ENCODE peak calls at places on chromosomes 13 and 19, in six cellular contexts. M is epithelial cell of esophagus; W is HFFc6; Y is NCI-H2029; E is stimulated activated naive CD4-positive, alpha-beta T cell; V is activated T-helper 1 cell treated with anti-CD3 and anti-CD28 coated beads, Interleukin-12 subunit alpha, Interleukin-12 subunit beta, Interleukin-2, Interleukin-4 antibody, amounts not matched to agents 30 ng/mL and 10 ng/mL and 1 ng/mL, durations not matched to agents 14 hours and 24 hours and 36 hours. H is an unnamed sample.

GRCh38 chr13:59337070-59337469 is 826.7 kb downstream of the DIAPH3 start:
- DNase-seq in V (no peak), Y (no peak), W (no peak), E (no peak), M (no peak), H (no peak)

GRCh38 chr13:77584111-77584510 is 48.6 kb downstream of the SCEL start:
- DNase-seq in W (no peak), E (no peak), Y (peak; percentile 68), V (no peak), M (peak; percentile 77), H (no peak)

GRCh38 chr13:31145417-31145816 is 16.3 kb downstream of the HSPH1 start:
- DNase-seq in Y (no peak), M (no peak), E (no peak), W (no peak), V (no peak), H (no peak)

GRCh38 chr13:41944635-41945401 is 16.1 kb downstream of the VWA8 start:
- DNase-seq in M (no peak), Y (no peak), V (no peak), E (no peak), W (no peak), H (no peak)

GRCh38 chr19:41264581-41265375 is 606 bp downstream of the HNRNPUL1 start:
- DNase-seq in M (peak; percentile 35), Y (peak; percentile 33), E (peak; percentile 49), V (peak; percentile 37), W (no peak), H (no peak)

GRCh38 chr19:29843180-29844051 is 31.6 kb downstream of the CCNE1 start:
- DNase-seq in E (peak; percentile 9), W (no peak), Y (no peak), M (no peak), V (no peak), H (peak; percentile 21)

GRCh38 chr19:17797397-17798201 is 2.7 kb downstream of the B3GNT3 start:
- DNase-seq in Y (no peak), M (peak; percentile 95), W (peak; percentile 66), E (no peak), V (no peak), H (no peak)

GRCh38 chr19:47619763-47620162 is 10.8 kb downstream of the BICRA start:
- DNase-seq in W (peak; percentile 48), Y (no peak), V (no peak), M (no peak), E (no peak), H (no peak)

GRCh38 chr13:112771877-112772538 is 82.2 kb downstream of the ATP11A start:
- DNase-seq in M (no peak), Y (peak; percentile 53), W (no peak), E (no peak), V (no peak), H (no peak)

H was measured in stimulated activated naive CD8-positive, alpha-beta T cell treated with anti-CD3 and anti-CD28 coated beads, Interleukin-15, amount 100 ng/mL, for 72 hours.